ENCODE peak calls at places on chromosomes 3 and 15, in nine cellular contexts. V, I, U, A, R, Q, O, M and P are unnamed samples.

GRCh38 chr3:37833790-37834189 is 27.9 kb upstream of the CTDSPL start:
- DNase-seq in V (peak), I (no peak), U (no peak), A (no peak), R (no peak), Q (no peak), O (no peak), M (no peak), P (no peak)

GRCh38 chr3:107574650-107575049 is 51.9 kb downstream of the BBX start:
- DNase-seq in V (peak), I (no peak), U (no peak), A (peak), R (peak), Q (no peak), O (peak), M (no peak), P (no peak)

GRCh38 chr3:12454808-12455121 is 29.5 kb upstream of the TSEN2 start:
- DNase-seq in V (no peak), I (no peak), U (no peak), A (no peak), R (no peak), Q (no peak), O (no peak), M (no peak), P (no peak)

GRCh38 chr3:18444597-18445420 is 19.7 kb upstream of the SATB1 start:
- DNase-seq in V (peak), I (peak), U (no peak), A (peak), R (peak), Q (no peak), O (peak), M (peak), P (no peak)

GRCh38 chr3:120114981-120115380 is 20.7 kb upstream of the GSK3B start:
- DNase-seq in V (no peak), I (no peak), U (no peak), A (peak), R (peak), Q (no peak), O (no peak), M (no peak), P (no peak)

GRCh38 chr3:27805282-27805681 is 83.2 kb upstream of the EOMES start:
- DNase-seq in V (no peak), I (no peak), U (no peak), A (no peak), R (no peak), Q (no peak), O (no peak), M (no peak), P (no peak)

GRCh38 chr3:64048631-64049061 is 25.4 kb upstream of the PSMD6 start:
- DNase-seq in V (no peak), I (no peak), U (no peak), A (peak), R (peak), Q (no peak), O (no peak), M (no peak), P (no peak)

GRCh38 chr15:49865925-49866757 is 245.3 kb downstream of the DTWD1 start:
- DNase-seq in V (peak), I (no peak), U (no peak), A (no peak), R (no peak), Q (no peak), O (no peak), M (no peak), P (no peak)

GRCh38 chr3:33868309-33868708 is 69.9 kb downstream of the PDCD6IP start:
- DNase-seq in V (no peak), I (no peak), U (no peak), A (no peak), R (no peak), Q (no peak), O (no peak), M (no peak), P (no peak)

GRCh38 chr3:108441081-108441507 is 69.3 kb downstream of the MYH15 start:
- DNase-seq in V (no peak), I (no peak), U (no peak), A (peak), R (no peak), Q (no peak), O (peak), M (no peak), P (no peak)

GRCh38 chr15:80492874-80493273 is 88.7 kb downstream of the ARNT2 start:
- DNase-seq in V (no peak), I (no peak), U (no peak), A (no peak), R (no peak), Q (no peak), O (no peak), M (no peak), P (no peak)

GRCh38 chr15:84590406-84590805 is 10.4 kb upstream of the ZSCAN2 start:
- DNase-seq in V (no peak), I (no peak), U (no peak), A (peak), R (peak), Q (no peak), O (no peak), M (no peak), P (no peak)

GRCh38 chr15:74432271-74432967 is 1.3 kb downstream of the SEMA7A start:
- DNase-seq in V (no peak), I (no peak), U (no peak), A (no peak), R (no peak), Q (no peak), O (no peak), M (no peak), P (no peak)

GRCh38 chr3:58037141-58037910 is 29.1 kb downstream of the FLNB start:
- DNase-seq in V (no peak), I (no peak), U (no peak), A (no peak), R (no peak), Q (no peak), O (no peak), M (no peak), P (no peak)